ENCODE peak calls at places on chromosomes 6 and 20, in seven cellular contexts. N is psoas muscle, L is GM12865, K is PC-3, M is skeletal muscle cell, I is epithelial cell of esophagus, J is pancreas. B is an unnamed sample.

GRCh38 chr20:18307301-18307700 is 19.0 kb downstream of the ZNF133 start:
- DNase-seq in K (no peak), N (no peak), M (no peak), J (no peak), I (no peak), L (no peak), B (no peak)

GRCh38 chr20:31842471-31843157 is 2.8 kb downstream of the FOXS1 start:
- DNase-seq in I (no peak), L (no peak), K (peak; percentile 25), M (no peak), N (peak; percentile 48), J (no peak), B (peak; percentile 47)

GRCh38 chr20:38338849-38339520 is 7.3 kb upstream of the LBP start:
- DNase-seq in I (peak; percentile 55), L (no peak), N (no peak), J (no peak), M (no peak), K (peak; percentile 59), B (peak; percentile 57)

GRCh38 chr6:121597654-121598053 is 162.2 kb downstream of the GJA1 start:
- DNase-seq in J (no peak), L (no peak), N (no peak), K (peak; percentile 64), I (peak; percentile 77), M (no peak), B (no peak)

GRCh38 chr20:57329608-57330221 is at the start of gene SPO11:
- DNase-seq in J (no peak), I (no peak), K (no peak), M (no peak), L (no peak), N (no peak), B (peak; percentile 77)

GRCh38 chr6:52293067-52293466 is 8.5 kb upstream of the MCM3 start:
- DNase-seq in L (no peak), K (no peak), J (no peak), I (no peak), M (no peak), N (no peak), B (no peak)

GRCh38 chr6:138297761-138298298 is 79.5 kb upstream of the PBOV1 start:
- DNase-seq in K (no peak), I (peak; percentile 39), N (no peak), M (peak; percentile 44), J (no peak), L (no peak), B (no peak)

GRCh38 chr20:41364967-41365765 is 1.5 kb downstream of the EMILIN3 start:
- DNase-seq in N (no peak), J (no peak), L (no peak), I (no peak), K (no peak), M (no peak), B (no peak)

GRCh38 chr6:125250511-125250910 is 51.3 kb downstream of the HDDC2 start:
- DNase-seq in K (no peak), L (no peak), J (no peak), M (no peak), I (no peak), N (no peak), B (no peak)

GRCh38 chr6:7646394-7646793 is 56.4 kb downstream of the SNRNP48 start:
- DNase-seq in J (no peak), I (peak; percentile 26), N (no peak), M (peak; percentile 93), L (no peak), K (no peak), B (no peak)

GRCh38 chr20:51236396-51236795 is 213.5 kb upstream of the KCNG1 start:
- DNase-seq in N (no peak), K (no peak), L (no peak), M (peak; percentile 36), I (no peak), J (no peak), B (no peak)

DNA sequence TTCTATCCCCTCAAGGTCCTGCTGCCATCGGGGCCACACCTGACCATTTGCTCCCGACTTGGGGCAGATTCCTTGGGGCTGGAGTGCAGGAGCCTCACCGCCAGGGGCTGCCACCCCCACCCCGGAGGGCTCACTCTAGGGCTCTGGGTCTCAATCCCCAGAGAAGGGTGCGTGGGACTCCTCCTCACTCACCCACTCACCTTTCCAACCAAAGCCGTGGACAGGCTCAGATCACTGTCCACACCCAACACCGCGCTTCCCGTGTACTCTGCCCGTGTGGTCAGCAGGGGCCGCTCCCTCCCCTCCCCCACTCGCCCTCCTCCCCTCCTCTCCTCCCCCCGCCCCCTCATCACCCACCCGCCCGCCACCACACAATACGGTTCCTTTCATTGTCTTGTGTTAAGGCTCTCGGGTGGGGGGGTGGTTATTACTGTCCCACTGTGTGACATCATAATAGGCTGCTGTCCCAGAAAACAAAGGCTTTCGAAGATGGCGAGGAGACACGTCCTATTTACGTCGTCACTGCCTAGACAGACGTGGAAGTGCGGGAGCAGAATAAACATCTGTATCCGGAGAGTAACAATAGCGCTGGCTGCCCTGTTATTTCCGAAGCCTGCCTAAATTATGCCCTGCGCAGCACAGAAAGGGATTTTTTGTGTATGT is 85.8 kb downstream of the YTHDF1 start:
- DNase-seq in J (no peak), I (no peak), M (no peak), L (no peak), K (no peak), N (no peak), B (peak; percentile 52)
- H3K4me3 ChIP-seq in J (no peak overlapping the region), I (no peak overlapping the region), M (no peak overlapping the region), L (no peak overlapping the region), K (no peak overlapping the region), N (no peak overlapping the region), B (peak overlapping the region; percentile 17)

DNA sequence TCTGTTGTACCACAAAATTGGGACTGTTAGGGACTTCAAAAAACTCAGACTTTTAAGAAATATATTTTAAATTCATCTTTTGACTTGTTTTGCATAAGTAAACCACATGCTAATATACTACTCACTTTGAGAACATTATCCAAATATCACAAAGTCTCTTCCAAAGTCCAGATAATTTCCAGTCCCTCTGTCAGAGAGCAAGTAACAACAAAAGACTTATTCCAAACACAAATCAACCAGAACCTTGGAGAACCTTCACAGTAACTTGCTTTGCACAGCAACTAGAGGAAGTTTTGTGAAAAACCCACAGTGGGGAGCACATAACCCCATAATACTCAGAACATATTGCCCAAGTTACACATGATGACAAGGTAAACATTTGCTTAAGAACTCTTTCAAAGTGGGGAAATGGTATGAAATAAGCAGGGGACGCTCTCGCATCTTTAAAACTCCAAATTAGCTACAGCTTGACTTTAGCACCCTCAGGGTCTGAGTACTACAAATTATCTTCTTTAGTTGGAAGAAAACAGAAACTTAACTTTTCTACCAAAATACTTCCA is 37.8 kb downstream of the CENPW start:
- DNase-seq in J (no peak), K (no peak), L (no peak), M (no peak), I (no peak), N (no peak), B (no peak)
- H3K4me3 ChIP-seq in J (no peak overlapping the region), K (no peak overlapping the region), L (no peak overlapping the region), M (no peak overlapping the region), I (no peak overlapping the region), N (no peak overlapping the region), B (no peak overlapping the region)

GRCh38 chr20:12171927-12172581 is 254.4 kb downstream of the BTBD3 start:
- DNase-seq in N (peak; percentile 17), I (no peak), M (peak; percentile 74), L (no peak), K (peak; percentile 58), J (no peak), B (no peak)

GRCh38 chr20:12170406-12170805 is 252.7 kb downstream of the BTBD3 start:
- DNase-seq in M (no peak), J (no peak), I (no peak), L (no peak), N (no peak), K (no peak), B (no peak)

DNA sequence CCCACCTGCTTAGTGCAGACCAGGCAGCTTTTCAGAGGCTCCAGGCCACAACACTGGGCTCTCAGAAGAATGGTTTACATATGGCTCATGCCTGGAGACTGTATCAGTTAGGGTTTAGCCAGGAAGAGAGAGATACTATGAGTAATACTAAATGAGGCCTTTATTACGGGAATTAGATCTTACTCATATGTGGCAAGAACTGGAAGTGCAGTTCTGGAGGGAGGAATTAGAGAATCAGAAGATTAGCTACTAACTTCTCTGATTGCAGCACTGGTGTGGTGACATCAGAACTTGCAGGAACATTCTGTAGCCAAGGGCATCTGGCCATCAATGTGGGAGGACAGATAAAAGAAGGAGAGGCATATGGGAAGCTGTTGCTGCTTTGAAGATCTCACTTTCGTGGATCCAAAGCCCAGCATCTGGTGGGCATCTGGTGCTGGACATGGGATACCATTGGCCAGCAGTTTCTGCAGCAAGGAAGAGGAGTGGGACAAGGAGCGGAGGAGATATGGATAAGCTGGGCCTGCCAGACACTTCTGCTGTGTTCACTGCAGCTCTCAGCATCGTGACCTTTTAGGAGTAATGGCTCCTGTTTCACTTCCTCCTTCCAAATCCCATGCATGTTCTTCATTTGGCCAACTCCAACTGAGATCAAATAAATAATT is 248.5 kb downstream of the BTBD3 start:
- DNase-seq in J (peak; percentile 15), M (peak; percentile 92), K (peak; percentile 83), L (no peak), I (peak; percentile 82), N (peak; percentile 20), B (no peak)
- H3K4me3 ChIP-seq in J (no peak overlapping the region), M (no peak overlapping the region), K (no peak overlapping the region), L (no peak overlapping the region), I (no peak overlapping the region), N (no peak overlapping the region), B (no peak overlapping the region)

GRCh38 chr6:143513410-143513809 is 1.9 kb upstream of the FUCA2 start:
- DNase-seq in M (no peak), J (no peak), L (peak; percentile 51), K (peak; percentile 30), I (peak; percentile 40), N (no peak), B (peak; percentile 59)

GRCh38 chr6:143517447-143517773 is 5.9 kb upstream of the FUCA2 start:
- DNase-seq in J (no peak), N (no peak), I (no peak), M (no peak), L (no peak), K (no peak), B (no peak)

GRCh38 chr6:143516700-143517446 is 5.4 kb upstream of the FUCA2 start:
- DNase-seq in K (no peak), I (no peak), L (no peak), M (no peak), J (no peak), N (no peak), B (no peak)

GRCh38 chr6:143515766-143516355 is 4.3 kb upstream of the FUCA2 start:
- DNase-seq in K (no peak), M (no peak), I (no peak), J (no peak), N (no peak), L (no peak), B (no peak)

GRCh38 chr6:143514996-143515760 is 3.7 kb upstream of the FUCA2 start:
- DNase-seq in L (no peak), K (no peak), J (peak; percentile 42), N (peak; percentile 35), M (no peak), I (no peak), B (no peak)
- H3K4me3 ChIP-seq in L (no peak overlapping the region), K (no peak overlapping the region), J (no peak overlapping the region), N (no peak overlapping the region), M (no peak overlapping the region), I (no peak overlapping the region), B (no peak overlapping the region)